ENCODE peak calls at places on chromosomes 7 and 10, in ten cellular contexts. N is progenitor cell of endocrine pancreas; L is psoas muscle; F is NCI-H524; B is HT-29; D is glutamatergic neuron; Q is stimulated activated CD8-positive, alpha-beta memory T cell treated with anti-CD3 and anti-CD28 coated beads, Interleukin-4, amount 100 ng/mL, for 24 hours; J is SJSA1; H is IMR-90; R is HS-5. W is an unnamed sample.
A peak's percentile ranks its signal among the peaks of the same experiment; 100 is the strongest.

GRCh38 chr7:95828824-95829428 is 56.6 kb downstream of the DYNC1I1 start:
- DNase-seq in N (no peak), H (no peak), R (no peak), D (no peak), L (no peak), Q (no peak), J (peak; percentile 12), F (no peak), B (no peak), W (no peak)

GRCh38 chr10:19974138-19974537 is 157.9 kb downstream of the PLXDC2 start:
- DNase-seq in J (no peak), H (no peak), F (no peak), R (no peak), N (no peak), B (no peak), L (no peak), D (no peak), Q (no peak), W (no peak)

GRCh38 chr7:28442540-28443420 is 30.5 kb downstream of the CREB5 start:
- DNase-seq in B (no peak), N (no peak), F (no peak), R (no peak), D (no peak), H (peak; percentile 54), L (no peak), Q (no peak), J (no peak), W (no peak)

GRCh38 chr7:116230191-116231005 is 20.1 kb downstream of the TES start:
- DNase-seq in H (no peak), Q (no peak), D (no peak), N (no peak), L (no peak), J (no peak), B (no peak), R (no peak), F (no peak), W (no peak)

GRCh38 chr10:61798711-61799110 is 102.8 kb upstream of the ARID5B start:
- DNase-seq in J (no peak), Q (no peak), H (no peak), R (no peak), D (no peak), L (no peak), B (no peak), F (no peak), N (no peak), W (no peak)

GRCh38 chr10:652226-652625 is 37.2 kb downstream of the DIP2C start:
- DNase-seq in H (no peak), D (no peak), L (no peak), B (no peak), Q (no peak), N (no peak), J (no peak), F (no peak), R (no peak), W (no peak)

GRCh38 chr7:522071-522937 is 2.7 kb upstream of the PDGFA start:
- DNase-seq in F (no peak), J (no peak), Q (no peak), D (no peak), B (peak; percentile 63), L (no peak), N (peak; percentile 45), R (no peak), H (peak; percentile 32), W (no peak)

GRCh38 chr7:151113344-151114150 is 27.3 kb downstream of the AGAP3 start:
- DNase-seq in J (peak; percentile 87), L (no peak), F (no peak), H (peak; percentile 93), N (no peak), B (peak; percentile 80), R (no peak), Q (no peak), D (no peak), W (no peak)

GRCh38 chr7:108196004-108196403 is 65.8 kb upstream of the LAMB4 start:
- DNase-seq in L (no peak), D (no peak), F (no peak), N (no peak), H (no peak), J (peak; percentile 16), Q (no peak), R (no peak), B (no peak), W (no peak)

GRCh38 chr10:121595806-121596667 is 2.2 kb downstream of the FGFR2 start:
- DNase-seq in N (no peak), L (no peak), B (no peak), D (peak; percentile 41), R (no peak), Q (no peak), J (no peak), H (no peak), F (no peak), W (no peak)

GRCh38 chr7:610141-610530 is 90.5 kb upstream of the PDGFA start:
- DNase-seq in J (no peak), L (no peak), D (no peak), Q (no peak), B (no peak), H (no peak), R (no peak), N (no peak), F (no peak), W (no peak)

GRCh38 chr10:81838950-81839349 is 36.0 kb upstream of the NRG3 start:
- DNase-seq in D (peak; percentile 24), R (no peak), L (no peak), H (no peak), J (no peak), N (no peak), F (peak; percentile 6), Q (no peak), B (peak; percentile 29), W (no peak)

GRCh38 chr7:108000875-108001758 is 1.8 kb downstream of the LAMB1 start:
- DNase-seq in N (peak; percentile 13), J (peak; percentile 56), H (peak; percentile 30), D (peak; percentile 67), B (no peak), R (no peak), Q (no peak), L (peak; percentile 48), F (no peak), W (peak; percentile 81)

GRCh38 chr10:11162828-11163599 is 145.3 kb downstream of the CELF2 start:
- DNase-seq in H (no peak), B (no peak), J (no peak), D (no peak), N (no peak), F (no peak), L (no peak), Q (peak; percentile 58), R (no peak), W (no peak)

GRCh38 chr10:44939691-44940401 is 19.8 kb upstream of the RASSF4 start:
- DNase-seq in H (peak; percentile 26), N (no peak), J (no peak), R (no peak), Q (no peak), L (no peak), B (peak; percentile 55), F (no peak), D (no peak), W (no peak)

GRCh38 chr7:123260428-123260960 is 60.7 kb upstream of the SLC13A1 start:
- DNase-seq in D (no peak), H (no peak), F (no peak), N (no peak), B (no peak), L (no peak), Q (no peak), J (no peak), R (no peak), W (no peak)

GRCh38 chr10:86668297-86669165 is at the start of gene LDB3:
- DNase-seq in R (no peak), Q (no peak), H (peak; percentile 73), D (peak; percentile 77), B (no peak), N (no peak), J (peak; percentile 41), F (peak; percentile 41), L (peak; percentile 78), W (no peak)

GRCh38 chr7:135558337-135558767 is 635 bp downstream of the NUP205 start:
- DNase-seq in Q (peak; percentile 10), F (peak; percentile 58), R (peak; percentile 16), D (peak; percentile 66), H (peak; percentile 40), B (peak; percentile 95), N (no peak), L (peak; percentile 43), J (peak; percentile 79), W (peak; percentile 67)

GRCh38 chr10:70513848-70514309 is 35.3 kb downstream of the PALD1 start:
- DNase-seq in D (no peak), H (no peak), J (no peak), F (no peak), Q (peak; percentile 9), N (no peak), R (no peak), B (peak; percentile 11), L (no peak), W (no peak)

GRCh38 chr7:7895754-7896153 is 72.8 kb upstream of the GLCCI1 start:
- DNase-seq in L (no peak), N (no peak), Q (no peak), R (no peak), F (peak; percentile 29), H (no peak), D (peak; percentile 22), B (no peak), J (no peak), W (no peak)

GRCh38 chr10:49074836-49075235 is 40.5 kb downstream of the VSTM4 start:
- DNase-seq in D (no peak), Q (no peak), H (no peak), N (peak; percentile 4), B (no peak), J (no peak), F (no peak), L (no peak), R (no peak), W (no peak)

GRCh38 chr7:4694653-4695335 is 12.7 kb downstream of the FOXK1 start:
- DNase-seq in L (peak; percentile 76), N (no peak), R (no peak), F (no peak), H (peak; percentile 86), Q (no peak), B (no peak), J (no peak), D (no peak), W (no peak)

GRCh38 chr10:13492493-13493180 is 36.2 kb downstream of the BEND7 start:
- DNase-seq in N (no peak), Q (no peak), R (no peak), D (no peak), B (peak; percentile 14), F (no peak), L (no peak), H (no peak), J (peak; percentile 3), W (no peak)

GRCh38 chr7:1028775-1029636 is 15.3 kb upstream of the GPR146 start:
- DNase-seq in R (peak; percentile 81), L (peak; percentile 84), J (peak; percentile 64), D (peak; percentile 56), H (peak; percentile 95), N (peak; percentile 36), B (peak; percentile 94), F (peak; percentile 3), Q (peak; percentile 46), W (peak; percentile 90)

GRCh38 chr10:130336612-130337304 is 200.6 kb downstream of the GLRX3 start:
- DNase-seq in Q (no peak), H (no peak), J (no peak), N (no peak), R (no peak), B (no peak), F (no peak), D (peak; percentile 32), L (no peak), W (no peak)

GRCh38 chr7:157937432-157937831 is 600.6 kb downstream of the DNAJB6 start:
- DNase-seq in L (no peak), B (no peak), D (no peak), N (no peak), H (no peak), Q (no peak), R (no peak), F (no peak), J (no peak), W (no peak)

GRCh38 chr7:22331704-22332103 is 25.2 kb downstream of the RAPGEF5 start:
- DNase-seq in L (no peak), B (no peak), Q (no peak), N (no peak), D (no peak), J (no peak), H (no peak), F (no peak), R (no peak), W (no peak)

GRCh38 chr10:103549349-103549685 is 55.8 kb downstream of the NEURL1 start:
- DNase-seq in J (no peak), Q (no peak), L (no peak), R (no peak), B (no peak), H (no peak), D (no peak), F (no peak), N (no peak), W (no peak)

W was measured in Right ventricle myocardium inferior.